ENCODE peak calls at places on chromosome 7, in four cellular contexts. W, U, S and C are unnamed samples.

GRCh38 chr7:40836218-40836617 is 701.4 kb downstream of the SUGCT start:
- DNase-seq in S (no peak), W (no peak), U (no peak), C (no peak)

GRCh38 chr7:103934508-103934907 is 55.0 kb downstream of the RELN start:
- DNase-seq in W (no peak), S (no peak), U (no peak), C (no peak)

GRCh38 chr7:105937411-105937810 is 25.7 kb upstream of the CDHR3 start:
- DNase-seq in W (no peak), U (no peak), S (no peak), C (no peak)

GRCh38 chr7:73974101-73974947 is 53.6 kb upstream of the ELN start:
- DNase-seq in S (no peak), U (no peak), W (no peak), C (no peak)

GRCh38 chr7:157003445-157004049 is 6.9 kb downstream of the MNX1 start:
- DNase-seq in W (no peak), S (no peak), U (no peak), C (no peak)

GRCh38 chr7:40401406-40401805 is 266.6 kb downstream of the SUGCT start:
- DNase-seq in S (no peak), U (no peak), W (no peak), C (no peak)

GRCh38 chr7:7438851-7439250 is 96.8 kb downstream of the COL28A1 start:
- DNase-seq in W (peak), S (peak), U (peak), C (no peak)

GRCh38 chr7:139828880-139829653 is at the start of gene TBXAS1:
- DNase-seq in S (peak), U (peak), W (no peak), C (no peak)

GRCh38 chr7:130667593-130668257 is 823 bp downstream of the COPG2 start:
- DNase-seq in S (no peak), U (no peak), W (no peak), C (no peak)

GRCh38 chr7:51222916-51223315 is 93.7 kb downstream of the COBL start:
- DNase-seq in W (no peak), U (no peak), S (no peak), C (no peak)

GRCh38 chr7:9488555-9488954 is 1055.1 kb downstream of the NXPH1 start:
- DNase-seq in S (peak), U (no peak), W (peak), C (no peak)

GRCh38 chr7:76302299-76303056 is at the start of gene HSPB1:
- DNase-seq in U (peak), W (peak), S (peak), C (peak)

GRCh38 chr7:28748934-28749584 is 209.1 kb downstream of the TRIL start:
- DNase-seq in U (peak), S (peak), W (no peak), C (no peak)

GRCh38 chr7:45196374-45196773 is 38.8 kb downstream of the RAMP3 start:
- DNase-seq in W (no peak), S (no peak), U (no peak), C (no peak)

GRCh38 chr7:142960955-142961512 is 1.1 kb downstream of the KEL start:
- DNase-seq in U (no peak), S (no peak), W (no peak), C (no peak)

GRCh38 chr7:78497730-78498129 is 699.2 kb downstream of the PHTF2 start:
- DNase-seq in W (no peak), U (no peak), S (no peak), C (no peak)

GRCh38 chr7:139775829-139776266 is 1.9 kb downstream of the HIPK2 start:
- DNase-seq in S (peak), U (peak), W (peak), C (peak)

GRCh38 chr7:115387168-115387567 is 465.3 kb downstream of the MDFIC start:
- DNase-seq in S (no peak), W (no peak), U (no peak), C (peak)

GRCh38 chr7:45930967-45931366 is 9.9 kb upstream of the IGFBP3 start:
- DNase-seq in W (no peak), S (no peak), U (no peak), C (no peak)

GRCh38 chr7:66233638-66234037 is 28.5 kb downstream of the TPST1 start:
- DNase-seq in W (no peak), S (no peak), U (no peak), C (no peak)

GRCh38 chr7:150850273-150850672 is 2.0 kb upstream of the AOC1 start:
- DNase-seq in S (no peak), U (no peak), W (no peak), C (no peak)

GRCh38 chr7:97819161-97819560 is 53.0 kb downstream of the ASNS start:
- DNase-seq in U (no peak), S (no peak), W (no peak), C (no peak)

GRCh38 chr7:19143930-19144574 is 1.2 kb downstream of the FERD3L start:
- DNase-seq in S (no peak), U (no peak), W (no peak), C (no peak)

GRCh38 chr7:31478744-31479143 is 35.1 kb upstream of the ITPRID1 start:
- DNase-seq in U (no peak), S (no peak), W (no peak), C (no peak)

GRCh38 chr7:132169730-132170129 is 406.5 kb downstream of the PLXNA4 start:
- DNase-seq in W (no peak), U (no peak), S (no peak), C (no peak)

GRCh38 chr7:111864291-111864976 is 302.1 kb upstream of the IMMP2L start:
- DNase-seq in S (no peak), U (no peak), W (no peak), C (no peak)

GRCh38 chr7:41198502-41198901 is 504.4 kb downstream of the INHBA start:
- DNase-seq in U (no peak), S (no peak), W (no peak), C (no peak)

GRCh38 chr7:28662236-28662635 is 249.9 kb downstream of the CREB5 start:
- DNase-seq in U (no peak), S (no peak), W (no peak), C (no peak)

GRCh38 chr7:126856691-126857291 is 395.9 kb downstream of the GRM8 start:
- DNase-seq in U (no peak), W (no peak), S (peak), C (no peak)

GRCh38 chr7:80781561-80781979 is 137.3 kb downstream of the SEMA3C start:
- DNase-seq in U (no peak), S (peak), W (peak), C (no peak)

GRCh38 chr7:48528689-48529088 is 357.4 kb downstream of the ABCA13 start:
- DNase-seq in W (no peak), S (no peak), U (no peak), C (no peak)